ENCODE peak calls at places on chromosomes 3 and 15, in four cellular contexts. F is HepG2, W is K562, B is HCT116. M is an unnamed sample.

GRCh38 chr15:99712415-99712814 is 20.8 kb downstream of the LYSMD4 start:
- DNase-seq in F (no peak), W (no peak), B (no peak), M (no peak)

GRCh38 chr3:176995946-176996345 is 201.3 kb downstream of the TBL1XR1 start:
- DNase-seq in F (no peak), W (no peak), B (no peak), M (no peak)

GRCh38 chr3:154148541-154148940 is 27.4 kb downstream of the ARHGEF26 start:
- DNase-seq in F (no peak), W (no peak), B (no peak), M (no peak)

GRCh38 chr3:115359507-115359906 is 212.4 kb upstream of the ZBTB20 start:
- DNase-seq in F (no peak), W (no peak), B (no peak), M (no peak)

GRCh38 chr3:67018789-67019525 is 20.9 kb downstream of the KBTBD8 start:
- DNase-seq in F (no peak), W (no peak), B (no peak), M (no peak)

GRCh38 chr3:72903004-72903403 is 15.2 kb downstream of the GXYLT2 start:
- DNase-seq in F (peak), W (no peak), B (no peak), M (peak)

GRCh38 chr15:88708256-88709054 is 69.6 kb downstream of the ISG20 start:
- DNase-seq in F (no peak), W (no peak), B (no peak), M (no peak)

GRCh38 chr3:52430416-52430810 is 14.5 kb downstream of the SEMA3G start:
- DNase-seq in F (no peak), W (no peak), B (no peak), M (no peak)

GRCh38 chr3:51942603-51943450 is 664 bp downstream of the PARP3 start:
- DNase-seq in F (peak), W (peak), B (peak), M (no peak)

GRCh38 chr3:55066406-55067128 is 138.7 kb upstream of the LRTM1 start:
- DNase-seq in F (no peak), W (no peak), B (no peak), M (no peak)

GRCh38 chr3:55061619-55062018 is 133.8 kb upstream of the LRTM1 start:
- DNase-seq in F (no peak), W (no peak), B (no peak), M (no peak)

GRCh38 chr3:55060921-55061555 is 133.2 kb upstream of the LRTM1 start:
- DNase-seq in F (no peak), W (no peak), B (no peak), M (no peak)

GRCh38 chr3:55065331-55065730 is 137.5 kb upstream of the LRTM1 start:
- DNase-seq in F (no peak), W (no peak), B (no peak), M (no peak)

DNA sequence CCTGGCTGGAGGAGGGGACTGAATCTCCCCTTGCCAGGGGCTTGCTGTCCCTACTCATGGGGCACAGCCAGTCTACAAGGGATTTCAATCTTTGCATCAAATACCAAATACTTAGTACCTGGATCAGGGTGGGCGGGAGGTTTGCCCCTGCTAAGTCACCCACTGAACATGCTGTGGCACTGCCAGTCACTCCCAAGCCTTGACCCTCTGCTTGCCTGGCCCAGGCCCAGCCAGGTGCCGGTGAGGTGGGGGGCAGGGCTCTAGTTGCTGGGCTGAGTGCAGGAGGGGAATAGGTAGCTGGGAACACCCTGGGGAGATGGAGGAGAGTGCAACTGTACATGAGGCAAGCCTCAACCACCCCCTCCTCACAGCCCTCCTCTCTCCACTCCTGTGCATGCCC is 136.3 kb upstream of the LRTM1 start:
- DNase-seq in F (no peak), W (no peak), B (no peak), M (no peak)
- H3K4me3 ChIP-seq in F (no peak), W (no peak), B (no peak), M (no peak)

GRCh38 chr3:194730369-194730768 is 44.7 kb downstream of the FAM43A start:
- DNase-seq in F (no peak), W (no peak), B (no peak), M (no peak)
- TF ChIP-seq TCF7L2 in F (no peak), W (no peak), B (no peak), M (no peak)

GRCh38 chr3:58536501-58537411 is at the start of gene ACOX2:
- DNase-seq in F (no peak), W (peak), B (no peak), M (no peak)

GRCh38 chr3:58532794-58533220 is 4.2 kb downstream of the ACOX2 start:
- DNase-seq in F (peak), W (peak), B (peak), M (peak)

GRCh38 chr3:58534592-58535494 is 2.1 kb downstream of the ACOX2 start:
- DNase-seq in F (no peak), W (no peak), B (no peak), M (no peak)

GRCh38 chr3:58537412-58538301 is 667 bp upstream of the ACOX2 start:
- DNase-seq in F (peak), W (peak), B (no peak), M (no peak)

GRCh38 chr3:58535531-58536500 is 1.2 kb downstream of the ACOX2 start:
- DNase-seq in F (peak), W (no peak), B (no peak), M (no peak)
- H3K4me3 ChIP-seq in F (peak), W (no peak), B (no peak), M (no peak)

GRCh38 chr15:56208185-56208584 is 35.5 kb downstream of the RFX7 start:
- DNase-seq in F (no peak), W (no peak), B (no peak), M (no peak)

GRCh38 chr15:56211064-56211463 is 32.6 kb downstream of the RFX7 start:
- DNase-seq in F (no peak), W (no peak), B (no peak), M (no peak)

GRCh38 chr15:56208641-56209155 is 35.0 kb downstream of the RFX7 start:
- DNase-seq in F (no peak), W (no peak), B (no peak), M (no peak)

GRCh38 chr15:56215769-56216168 is 27.9 kb downstream of the RFX7 start:
- DNase-seq in F (no peak), W (no peak), B (no peak), M (no peak)

DNA sequence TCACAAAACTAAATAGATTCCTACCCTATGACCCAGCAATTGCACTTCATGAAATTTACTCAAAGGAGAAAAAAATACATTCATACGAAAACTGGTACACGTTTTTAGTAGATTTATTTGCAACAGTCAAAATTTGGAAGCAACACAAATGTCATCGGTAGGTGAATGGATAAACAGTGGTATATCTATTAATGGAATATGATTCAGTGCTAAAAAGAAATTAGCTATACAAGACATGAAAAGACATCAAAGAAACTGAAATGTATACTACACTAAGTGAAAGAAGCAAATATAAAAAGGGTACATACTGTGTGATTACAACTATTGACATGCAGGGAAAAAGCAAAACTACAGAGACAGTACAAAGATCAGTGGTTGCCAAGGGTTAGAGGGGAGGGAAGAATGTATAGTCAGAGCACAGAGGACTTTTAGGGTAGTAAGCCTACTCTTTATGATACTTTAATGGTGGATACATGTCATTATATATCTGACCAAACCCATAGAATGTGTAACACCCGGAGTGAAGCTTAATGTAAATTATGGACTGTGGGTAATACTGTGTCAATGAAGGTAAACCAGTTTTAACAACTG is 31.6 kb downstream of the RFX7 start:
- DNase-seq in F (peak), W (no peak), B (no peak), M (no peak)
- TF ChIP-seq TCF7L2 in F (no peak), W (no peak), B (no peak), M (no peak)

DNA sequence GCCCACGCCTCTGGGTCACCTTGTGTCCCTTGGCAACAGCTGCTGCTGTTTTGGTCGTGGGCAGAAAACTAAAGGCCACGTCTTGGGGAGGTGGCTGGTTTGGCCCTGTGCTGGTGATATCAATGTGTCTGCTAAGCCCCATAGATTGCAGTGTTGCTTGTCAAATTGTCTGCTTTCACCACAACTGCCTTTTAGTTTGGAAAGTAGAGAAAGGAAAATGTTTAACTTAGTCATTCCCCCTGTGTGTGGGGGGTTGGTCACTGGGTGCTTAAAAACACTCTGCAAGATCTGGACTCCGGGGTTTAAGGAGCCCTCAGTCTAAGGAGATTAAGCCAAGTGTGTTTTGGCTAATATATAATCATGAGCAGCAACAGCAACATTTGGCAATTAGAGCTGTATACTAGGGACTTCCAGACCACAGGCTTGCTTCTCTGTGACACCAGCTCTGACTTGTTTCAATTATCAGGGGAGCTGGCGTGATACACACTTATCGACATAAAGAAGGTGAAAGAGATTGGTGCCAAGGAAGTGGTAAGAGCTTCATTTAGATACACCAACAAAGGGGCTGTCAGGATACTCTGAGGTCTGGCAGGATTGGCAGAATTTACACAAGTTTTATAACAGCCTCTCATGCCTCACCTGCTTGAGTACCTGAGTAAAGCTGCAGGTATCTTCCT is 3.5 kb downstream of the SMAD3 start:
- DNase-seq in F (no peak), W (no peak), B (no peak), M (no peak)
- H3K4me3 ChIP-seq in F (peak), W (peak), B (peak), M (peak)

GRCh38 chr15:75622505-75622904 is 3.0 kb downstream of the SNUPN start:
- DNase-seq in F (no peak), W (no peak), B (no peak), M (no peak)

GRCh38 chr15:75625542-75626347 is at the start of gene SNUPN:
- DNase-seq in F (peak), W (peak), B (peak), M (peak)

GRCh38 chr15:75616766-75617165 is 8.8 kb downstream of the SNUPN start:
- DNase-seq in F (no peak), W (no peak), B (no peak), M (no peak)

GRCh38 chr15:75620776-75621536 is 4.6 kb downstream of the SNUPN start:
- DNase-seq in F (no peak), W (no peak), B (no peak), M (no peak)

GRCh38 chr15:75620043-75620775 is 5.3 kb downstream of the SNUPN start:
- DNase-seq in F (no peak), W (no peak), B (no peak), M (no peak)
- TF ChIP-seq TCF7L2 in F (no peak), W (no peak), B (no peak), M (no peak)

DNA sequence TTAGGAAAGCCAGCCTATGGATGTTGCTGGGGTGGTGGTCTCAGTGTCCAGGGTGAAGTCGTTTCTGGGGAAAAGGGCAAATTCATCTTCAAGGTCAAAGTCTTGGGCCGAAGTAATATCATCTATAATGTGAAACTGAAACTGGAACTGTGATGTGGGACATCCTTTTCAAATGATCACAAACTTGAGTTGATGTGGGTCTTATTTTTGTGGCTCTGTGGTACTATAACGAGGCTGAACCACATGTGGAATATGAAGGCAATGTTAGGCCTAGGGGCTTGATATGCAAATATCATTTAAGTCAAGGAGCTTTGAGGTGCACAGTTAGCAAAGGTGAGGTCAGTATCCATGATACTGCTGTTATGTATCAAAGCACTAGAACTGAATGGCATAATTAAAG is 1.5 kb upstream of the CD200R1L start:
- DNase-seq in F (no peak), W (no peak), B (no peak), M (no peak)
- H3K4me3 ChIP-seq in F (no peak), W (no peak), B (no peak), M (no peak)